ENCODE peak calls at places on chromosomes 13 and 19, in four cellular contexts. A is tibial nerve, R is PC-3, O is IMR-90. M is an unnamed sample. For H3K4me1 and H3K36me3, the result is how much of the 10 kb centered on the place peaks cover.

GRCh38 chr19:6610934-6611370 is 20.0 kb upstream of the CD70 start:
- DNase-seq in A (no peak), R (peak), O (peak), M (no peak)

GRCh38 chr13:44155422-44156293 is 218.0 kb upstream of the SERP2 start:
- DNase-seq in A (peak), R (no peak), O (peak), M (peak)

GRCh38 chr19:13164370-13165090 is 14.3 kb downstream of the IER2 start:
- DNase-seq in A (no peak), R (peak), O (peak), M (no peak)

GRCh38 chr19:40424637-40425449 is 949 bp downstream of the SERTAD1 start:
- DNase-seq in A (no peak), R (no peak), O (peak), M (no peak)

GRCh38 chr19:58399903-58400637 is 4.6 kb downstream of the RNF225 start:
- DNase-seq in A (no peak), R (no peak), O (no peak), M (no peak)

GRCh38 chr13:79936368-79937136 is 404.4 kb downstream of the SPRY2 start:
- DNase-seq in A (peak), R (peak), O (peak), M (no peak)

GRCh38 chr19:45263013-45263412 is 11.9 kb downstream of the MARK4 start:
- DNase-seq in A (no peak), R (no peak), O (no peak), M (no peak)

GRCh38 chr13:34634443-34634842 is 307.6 kb upstream of the NBEA start:
- DNase-seq in A (no peak), R (no peak), O (no peak), M (no peak)

GRCh38 chr19:28898279-28898678 is 314.7 kb downstream of the UQCRFS1 start:
- DNase-seq in A (no peak), R (no peak), O (peak), M (no peak)

GRCh38 chr19:38528931-38529330 is 88.8 kb downstream of the MAP4K1 start:
- DNase-seq in A (no peak), R (no peak), O (no peak), M (no peak)

GRCh38 chr19:495440-496332 is 600 bp upstream of the MADCAM1 start:
- DNase-seq in A (no peak), R (peak), O (peak), M (peak)

GRCh38 chr19:1019980-1020867 is 699 bp downstream of the TMEM259 start:
- DNase-seq in A (no peak), R (no peak), O (no peak), M (no peak)

GRCh38 chr19:36009220-36009619 is 607 bp upstream of the SYNE4 start:
- DNase-seq in A (peak), R (peak), O (peak), M (peak)

GRCh38 chr13:21047591-21048282 is 13.6 kb downstream of the LATS2 start:
- DNase-seq in A (no peak), R (no peak), O (no peak), M (peak)

GRCh38 chr13:43785681-43786471 is 896 bp downstream of the ENOX1 start:
- DNase-seq in A (peak), R (peak), O (peak), M (peak)

GRCh38 chr13:49836516-49836915 is 44.0 kb upstream of the KPNA3 start:
- DNase-seq in A (no peak), R (no peak), O (no peak), M (no peak)

GRCh38 chr19:55370305-55370988 is at the start of gene IL11:
- DNase-seq in A (no peak), R (peak), O (peak), M (no peak)

GRCh38 chr13:82654143-82654542 is 1228.1 kb downstream of the SLITRK1 start:
- DNase-seq in A (no peak), R (no peak), O (no peak), M (no peak)

GRCh38 chr19:43634516-43634876 is 5.2 kb downstream of the CADM4 start:
- DNase-seq in A (no peak), R (no peak), O (no peak), M (no peak)

GRCh38 chr13:47330031-47330430 is 433.2 kb upstream of the HTR2A start:
- DNase-seq in A (no peak), R (no peak), O (no peak), M (no peak)

GRCh38 chr13:27262546-27262945 is 8.1 kb upstream of the RASL11A start:
- DNase-seq in A (no peak), R (no peak), O (no peak), M (no peak)

GRCh38 chr13:99419591-99420243 is 81.6 kb upstream of the TM9SF2 start:
- DNase-seq in A (no peak), R (no peak), O (no peak), M (no peak)

GRCh38 chr19:2223959-2224358 is 12.2 kb downstream of the PLEKHJ1 start:
- DNase-seq in A (no peak), R (no peak), O (no peak), M (no peak)

GRCh38 chr19:1882089-1882785 is 3.1 kb downstream of the ABHD17A start:
- DNase-seq in A (no peak), R (no peak), O (no peak), M (no peak)

GRCh38 chr19:46944123-46944718 is 75.4 kb upstream of the NPAS1 start:
- DNase-seq in A (no peak), R (no peak), O (no peak), M (no peak)
- H3K4me1 ChIP-seq in A (under half), R (under half), O (under half), M (under half)

GRCh38 chr13:110407531-110407930 is 100.4 kb downstream of the COL4A2 start:
- DNase-seq in A (no peak), R (no peak), O (no peak), M (no peak)

GRCh38 chr13:110409581-110409992 is 102.5 kb downstream of the COL4A2 start:
- DNase-seq in A (no peak), R (peak), O (peak), M (no peak)

GRCh38 chr13:110410000-110410399 is 102.9 kb downstream of the COL4A2 start:
- DNase-seq in A (no peak), R (no peak), O (no peak), M (no peak)

GRCh38 chr13:110407021-110407420 is 99.9 kb downstream of the COL4A2 start:
- DNase-seq in A (no peak), R (no peak), O (no peak), M (no peak)

DNA sequence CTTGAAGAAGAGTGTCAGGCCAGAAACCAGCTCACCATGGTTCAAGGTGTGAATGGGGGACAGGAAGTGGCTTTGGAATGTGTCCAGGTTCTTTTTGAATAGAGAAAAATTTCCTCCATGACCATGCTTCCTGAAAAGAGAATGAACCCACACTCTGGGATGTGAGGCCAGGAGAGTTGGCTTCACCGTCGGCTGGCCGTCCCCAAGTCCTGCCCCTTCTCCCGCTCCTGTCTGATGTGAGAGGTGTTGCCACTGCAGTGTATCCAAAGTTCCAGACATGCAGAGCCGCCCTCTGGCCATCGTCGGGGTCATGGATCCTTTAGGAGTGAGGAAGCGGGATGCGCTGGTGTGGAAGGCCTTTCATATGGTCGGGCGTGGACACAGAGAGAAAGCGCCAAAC is 101.2 kb downstream of the COL4A2 start:
- DNase-seq in A (no peak), R (no peak), O (no peak), M (no peak)
- H3K27ac ChIP-seq in A (peak), R (peak), O (peak), M (peak)

DNA sequence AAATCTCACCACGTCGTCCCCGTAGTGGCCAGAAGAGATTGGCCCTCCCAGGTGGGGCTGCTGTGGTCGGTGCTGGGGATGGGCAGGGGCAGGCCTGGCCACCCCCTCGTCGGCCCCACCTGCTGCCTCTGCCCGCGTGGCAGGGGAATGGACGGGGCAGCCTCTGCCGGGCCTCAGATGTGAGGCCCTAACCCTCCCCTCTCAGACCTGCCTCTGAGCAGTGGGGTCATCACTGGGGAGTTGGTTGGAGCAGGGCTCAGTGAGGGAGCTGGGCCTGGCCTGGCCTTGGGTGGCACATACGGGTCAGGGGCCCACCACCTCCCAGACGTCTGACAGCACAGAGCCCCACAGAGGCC is 41.5 kb downstream of the MCF2L start:
- DNase-seq in A (no peak), R (no peak), O (no peak), M (no peak)
- H3K36me3 ChIP-seq in A (under half), R (under half), O (under half), M (under half)

GRCh38 chr13:33264620-33264978 is 21.0 kb downstream of the STARD13 start:
- DNase-seq in A (no peak), R (no peak), O (no peak), M (no peak)

GRCh38 chr13:33262997-33263396 is 22.6 kb downstream of the STARD13 start:
- DNase-seq in A (no peak), R (no peak), O (no peak), M (no peak)

GRCh38 chr13:33262554-33262953 is 23.0 kb downstream of the STARD13 start:
- DNase-seq in A (no peak), R (no peak), O (no peak), M (no peak)

GRCh38 chr13:33263976-33264619 is 21.5 kb downstream of the STARD13 start:
- DNase-seq in A (no peak), R (no peak), O (no peak), M (no peak)

DNA sequence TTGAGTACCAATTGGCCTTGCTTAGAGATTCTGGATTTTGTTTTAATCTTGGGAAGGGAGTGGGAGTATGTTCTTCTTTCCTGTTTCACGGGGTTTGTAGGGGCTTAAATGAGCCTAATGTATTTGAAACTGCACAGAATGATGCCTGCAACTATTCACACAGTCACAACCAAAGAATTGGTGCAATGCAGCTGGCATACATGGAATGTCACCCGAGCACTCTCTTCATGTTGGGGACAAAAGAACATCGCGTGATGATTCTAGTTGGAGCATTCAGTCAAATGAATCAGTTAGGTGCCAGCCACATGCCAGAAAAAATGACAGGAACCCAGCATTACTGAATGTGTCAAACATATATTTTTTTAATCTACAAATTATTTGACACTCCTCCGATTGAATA is 22.1 kb downstream of the STARD13 start:
- DNase-seq in A (no peak), R (no peak), O (no peak), M (no peak)
- H3K4me1 ChIP-seq in A (half or more), R (half or more), O (half or more), M (half or more)

DNA sequence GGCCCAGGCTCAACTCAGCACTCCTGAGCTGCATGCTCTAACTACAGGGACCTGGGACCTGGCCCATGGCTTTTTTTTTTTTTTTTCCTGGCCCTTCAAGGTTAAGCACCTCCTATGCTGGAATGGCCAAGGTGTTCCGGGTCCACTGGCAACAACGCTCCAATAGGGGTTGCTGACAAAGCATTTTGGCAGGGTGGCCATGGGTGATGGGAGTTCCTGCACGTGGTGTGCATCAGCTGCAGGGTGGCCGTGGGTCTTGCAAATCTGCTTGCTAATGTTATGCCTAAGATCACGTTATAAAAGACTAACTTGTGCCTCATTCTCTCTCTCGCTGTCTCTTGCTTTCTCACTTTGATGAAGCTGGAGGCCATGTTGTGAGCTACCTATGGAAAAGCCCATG is 5.8 kb upstream of the SIGLEC7 start:
- DNase-seq in A (no peak), R (no peak), O (no peak), M (no peak)
- H3K27ac ChIP-seq in A (peak), R (no peak), O (no peak), M (no peak)

GRCh38 chr19:18847516-18848463 is 16.0 kb downstream of the UPF1 start:
- DNase-seq in A (peak), R (no peak), O (no peak), M (no peak)

GRCh38 chr19:18850560-18851375 is 19.0 kb downstream of the UPF1 start:
- DNase-seq in A (no peak), R (no peak), O (no peak), M (no peak)

GRCh38 chr19:18848860-18849661 is 17.3 kb downstream of the UPF1 start:
- DNase-seq in A (peak), R (no peak), O (peak), M (peak)

GRCh38 chr19:18851673-18852325 is 20.0 kb downstream of the UPF1 start:
- DNase-seq in A (no peak), R (no peak), O (no peak), M (no peak)

DNA sequence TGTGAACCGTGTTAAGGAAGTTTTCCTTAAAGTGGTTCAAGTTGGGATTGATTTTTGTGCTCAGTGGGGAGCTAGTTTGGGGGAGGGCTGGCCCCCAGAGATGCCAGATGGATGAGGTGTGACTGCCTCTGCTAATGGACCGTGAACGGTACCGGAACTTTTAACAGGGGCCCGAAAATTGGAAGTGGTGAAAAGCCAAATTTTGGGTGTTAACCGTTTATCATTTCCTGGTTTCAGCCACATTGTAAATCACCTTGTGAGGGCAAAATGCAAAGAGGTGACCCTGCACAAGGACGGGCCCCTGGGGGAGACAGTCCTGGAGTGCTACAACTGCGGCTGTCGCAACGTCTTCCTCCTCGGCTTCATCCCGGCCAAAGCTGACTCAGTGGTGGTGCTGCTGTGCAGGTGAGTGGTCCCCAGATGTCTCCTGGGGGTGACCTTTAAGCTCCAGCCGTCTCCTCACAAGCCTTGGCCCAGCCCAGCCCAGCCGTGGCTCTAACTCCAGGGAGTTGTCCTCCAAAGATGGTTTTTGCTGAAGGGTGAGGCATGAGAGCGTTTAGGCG is 18.2 kb downstream of the UPF1 start:
- DNase-seq in A (no peak), R (no peak), O (no peak), M (no peak)
- H3K36me3 ChIP-seq in A (half or more), R (under half), O (half or more), M (half or more)

DNA sequence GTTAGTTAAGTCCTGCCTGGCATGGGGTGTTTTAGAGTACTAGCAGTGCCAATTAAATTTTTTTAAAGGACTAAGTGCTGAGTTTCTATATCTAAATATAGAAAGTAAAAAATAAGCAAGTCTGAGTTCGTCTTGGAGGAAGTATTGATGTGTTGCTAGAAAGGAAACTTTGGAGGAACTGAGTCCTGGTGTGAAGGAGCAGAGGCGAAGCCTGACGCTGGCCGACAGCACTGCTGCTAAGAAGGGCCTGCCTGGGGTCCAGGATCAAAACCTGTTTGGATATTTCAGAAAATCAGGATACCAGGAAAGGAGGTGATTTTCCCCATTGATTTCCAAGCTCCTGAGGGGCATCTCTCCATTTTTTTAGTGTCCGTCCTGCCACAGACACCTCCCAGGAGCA is 38.3 kb upstream of the NPAS1 start:
- DNase-seq in A (no peak), R (no peak), O (no peak), M (peak)
- H3K4me1 ChIP-seq in A (under half), R (under half), O (under half), M (half or more)

M was measured in psoas muscle.